ENCODE peak calls at places on chromosomes 16 and 17, in nine cellular contexts. C is GM23338, F is mammary epithelial cell, B is fibroblast of lung, N is neural progenitor cell, I is A549, G is hepatocyte, W is HL-60, D is cardiac muscle cell. Y is an unnamed sample.

GRCh38 chr16:17365211-17365541 is 105.6 kb downstream of the XYLT1 start:
- DNase-seq in F (no peak), G (no peak), W (no peak), N (no peak), C (no peak), D (no peak), I (no peak), B (no peak), Y (no peak)

GRCh38 chr17:2692781-2693135 is 18.8 kb downstream of the CLUH start:
- DNase-seq in N (no peak), G (no peak), B (no peak), W (no peak), D (no peak), F (no peak), C (no peak), I (no peak), Y (no peak)

GRCh38 chr17:71392715-71393567 is 727.9 kb upstream of the SOX9 start:
- DNase-seq in W (no peak), C (no peak), G (no peak), B (peak; percentile 60), F (peak; percentile 30), D (no peak), N (no peak), I (no peak), Y (no peak)

GRCh38 chr17:3828151-3828851 is 17.7 kb downstream of the NCBP3 start:
- DNase-seq in I (no peak), G (no peak), F (no peak), C (no peak), W (no peak), D (no peak), B (peak; percentile 84), N (no peak), Y (no peak)

GRCh38 chr17:40551091-40551873 is 14.0 kb downstream of the CCR7 start:
- DNase-seq in W (no peak), I (peak; percentile 99), F (no peak), D (no peak), G (peak; percentile 69), B (peak; percentile 100), N (no peak), C (no peak), Y (peak; percentile 36)

GRCh38 chr17:72299092-72299491 is 178.3 kb downstream of the SOX9 start:
- DNase-seq in I (no peak), W (no peak), N (no peak), C (no peak), G (no peak), D (no peak), B (no peak), F (no peak), Y (no peak)

GRCh38 chr17:77546772-77547201 is 406.0 kb downstream of the SEC14L1 start:
- DNase-seq in I (no peak), G (peak; percentile 70), D (peak; percentile 39), F (no peak), N (peak; percentile 85), C (peak; percentile 79), W (no peak), B (no peak), Y (peak; percentile 85)

GRCh38 chr16:14559809-14560227 is 70.2 kb downstream of the PARN start:
- DNase-seq in B (no peak), F (no peak), C (no peak), N (no peak), G (no peak), D (no peak), W (peak; percentile 72), I (peak; percentile 47), Y (no peak)

GRCh38 chr16:10608687-10609409 is 28.4 kb upstream of the EMP2 start:
- DNase-seq in F (no peak), C (no peak), W (no peak), I (no peak), D (peak; percentile 38), B (peak; percentile 42), N (no peak), G (no peak), Y (no peak)

GRCh38 chr16:23333034-23333579 is 31.0 kb downstream of the SCNN1B start:
- DNase-seq in I (peak; percentile 41), G (no peak), W (no peak), N (no peak), D (no peak), B (no peak), F (peak; percentile 38), C (no peak), Y (no peak)

GRCh38 chr16:51003850-51004566 is 147.1 kb downstream of the SALL1 start:
- DNase-seq in B (no peak), F (no peak), I (no peak), N (no peak), C (no peak), D (no peak), G (no peak), W (no peak), Y (no peak)

GRCh38 chr17:10270258-10270657 is 71.9 kb upstream of the GAS7 start:
- DNase-seq in F (no peak), G (no peak), W (no peak), B (no peak), I (no peak), N (no peak), D (no peak), C (no peak), Y (no peak)

DNA sequence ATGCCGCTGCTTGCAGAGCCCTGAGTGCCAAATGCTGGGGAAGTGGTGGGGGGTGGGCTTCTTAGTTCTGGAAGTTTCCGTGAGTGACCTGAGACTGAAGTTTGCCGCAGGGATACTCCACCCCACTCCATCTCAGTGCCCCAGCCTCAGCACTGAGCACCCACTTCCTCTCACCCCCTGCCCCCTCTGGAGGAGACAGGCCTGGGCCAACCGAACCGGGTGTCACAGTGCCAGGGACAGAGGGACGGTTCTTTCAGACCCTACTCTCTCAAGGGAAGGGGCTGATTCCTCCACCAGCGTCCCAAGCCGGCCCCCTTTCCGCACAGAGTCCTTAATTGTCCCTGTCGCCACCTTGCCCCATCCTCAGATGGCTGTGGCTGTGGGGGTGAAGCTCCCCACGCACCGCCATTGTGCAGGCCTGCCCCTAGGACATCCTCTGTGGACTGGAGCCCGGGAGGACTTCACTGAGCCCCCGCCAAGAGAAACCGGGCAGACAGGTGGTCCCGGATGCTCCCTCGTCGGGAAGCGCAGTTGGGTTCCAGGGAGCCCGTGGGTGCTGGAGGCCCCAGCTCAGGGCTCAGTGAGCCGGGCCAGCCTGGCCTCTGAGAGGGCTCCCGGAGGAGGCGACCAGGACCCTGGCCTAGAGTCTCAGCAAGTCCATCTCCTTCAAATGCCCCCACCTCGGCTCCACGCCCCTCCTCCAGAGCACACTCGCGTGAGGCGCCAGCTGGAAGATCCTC is 1.6 kb upstream of the KREMEN2 start:
- DNase-seq in G (no peak), C (no peak), F (no peak), W (no peak), I (no peak), B (no peak), N (peak; percentile 24), D (no peak), Y (peak; percentile 65)
- H3K27ac ChIP-seq in G (no peak overlapping the region), C (no peak overlapping the region), F (no peak overlapping the region), W (no peak overlapping the region), I (peak overlapping the region; percentile 78), B (no peak overlapping the region), N (no peak overlapping the region), D (no peak overlapping the region), Y (no peak overlapping the region)

DNA sequence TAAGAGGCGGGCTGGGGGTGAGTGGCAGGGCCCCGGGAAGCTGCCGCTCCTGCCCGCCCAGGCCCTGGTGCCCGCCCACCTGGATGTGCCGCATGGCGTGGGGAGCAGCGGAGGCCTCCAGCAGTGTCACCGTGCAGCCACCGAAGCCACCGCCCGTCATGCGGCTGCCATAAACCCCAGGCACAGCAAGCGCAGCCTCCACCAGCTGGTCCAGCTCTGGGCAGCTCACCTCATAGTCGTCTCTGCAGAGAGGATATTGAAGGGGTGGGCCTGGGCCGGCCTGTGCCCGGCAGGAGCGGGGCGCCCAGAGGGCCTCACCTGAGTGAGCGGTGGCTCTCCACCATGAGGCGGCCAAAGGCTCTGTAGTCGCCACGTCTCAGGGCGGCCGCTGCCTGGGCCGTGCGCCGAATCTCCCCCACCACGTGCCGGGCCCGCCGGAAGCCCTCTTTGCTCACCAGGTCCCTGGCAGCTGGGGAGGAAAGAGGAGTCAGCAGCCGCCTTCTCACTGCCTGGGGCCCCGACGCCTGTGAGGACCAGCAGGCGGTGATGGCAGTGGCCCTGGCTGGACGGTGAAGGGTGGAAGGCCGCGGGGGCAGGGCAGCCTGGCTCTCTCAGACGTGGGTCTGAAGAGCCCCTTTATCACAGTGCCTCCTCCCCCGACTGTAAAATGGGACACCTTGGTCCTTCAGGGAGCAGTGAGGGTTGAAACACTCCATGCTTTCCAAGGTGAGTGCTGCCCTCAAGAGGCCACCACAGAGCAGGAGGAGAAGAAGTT is 6.7 kb downstream of the GALK1 start:
- DNase-seq in G (no peak), W (no peak), I (no peak), C (peak; percentile 64), N (no peak), F (no peak), B (no peak), D (no peak), Y (peak; percentile 85)
- TF ChIP-seq CTCF in G (peak; percentile 23), W (no peak), I (peak; percentile 45), C (peak; percentile 82), N (peak; percentile 36), F (no peak), B (peak; percentile 14), D (peak; percentile 36), Y (peak; percentile 68)

GRCh38 chr17:73309727-73310555 is 1.9 kb downstream of the CDC42EP4 start:
- DNase-seq in C (peak; percentile 39), F (no peak), D (no peak), N (peak; percentile 84), I (no peak), W (no peak), G (peak; percentile 81), B (no peak), Y (peak; percentile 81)
- H3K4me3 ChIP-seq in C (peak overlapping the region; percentile 92), F (peak overlapping the region; percentile 88), D (peak overlapping the region; percentile 73), N (peak overlapping the region; percentile 77), I (peak overlapping the region; percentile 77), W (peak overlapping the region; percentile 91), G (peak overlapping the region; percentile 90), B (peak overlapping the region; percentile 90), Y (peak overlapping the region; percentile 98)

GRCh38 chr17:17696871-17697633 is 15.8 kb downstream of the RAI1 start:
- DNase-seq in D (no peak), B (no peak), G (no peak), I (no peak), N (no peak), F (no peak), C (no peak), W (no peak), Y (no peak)
- H3K27ac ChIP-seq in D (no peak overlapping the region), B (no peak overlapping the region), G (peak overlapping the region; percentile 100), I (peak overlapping the region; percentile 70), N (no peak overlapping the region), F (peak overlapping the region; percentile 22), C (no peak overlapping the region), W (no peak overlapping the region), Y (no peak overlapping the region)

Y was measured in endodermal cell.